ENCODE peak calls at places on chromosomes 7 and 10, in eight cellular contexts. C, B, G, I, Y, X, E and O are unnamed samples.

GRCh38 chr7:26646666-26647065 is 217.7 kb downstream of the SKAP2 start:
- DNase-seq in C (no peak), B (no peak), G (no peak), I (no peak), Y (no peak), X (no peak), E (no peak), O (no peak)

GRCh38 chr7:151089893-151090730 is 3.8 kb downstream of the AGAP3 start:
- DNase-seq in C (no peak), B (peak), G (no peak), I (no peak), Y (no peak), X (no peak), E (no peak), O (no peak)

GRCh38 chr7:151047979-151048763 is at the start of gene ASIC3:
- DNase-seq in C (no peak), B (no peak), G (no peak), I (no peak), Y (no peak), X (no peak), E (no peak), O (no peak)

GRCh38 chr7:101681170-101682007 is 52.3 kb upstream of the MYL10 start:
- DNase-seq in C (no peak), B (peak), G (no peak), I (peak), Y (no peak), X (no peak), E (peak), O (peak)

GRCh38 chr10:106504536-106504935 is 660.0 kb downstream of the SORCS1 start:
- DNase-seq in C (no peak), B (peak), G (no peak), I (no peak), Y (no peak), X (no peak), E (no peak), O (no peak)

GRCh38 chr7:23012797-23013714 is 874 bp downstream of the HYCC1 start:
- DNase-seq in C (no peak), B (peak), G (peak), I (no peak), Y (peak), X (no peak), E (no peak), O (no peak)

GRCh38 chr7:117560030-117560429 is 80.2 kb downstream of the CFTR start:
- DNase-seq in C (no peak), B (no peak), G (no peak), I (no peak), Y (no peak), X (no peak), E (no peak), O (no peak)

GRCh38 chr7:117656806-117657205 is 177.0 kb downstream of the CFTR start:
- DNase-seq in C (no peak), B (no peak), G (no peak), I (no peak), Y (no peak), X (no peak), E (no peak), O (no peak)

GRCh38 chr7:35695628-35695888 is 623 bp upstream of the HERPUD2 start:
- DNase-seq in C (no peak), B (no peak), G (peak), I (no peak), Y (no peak), X (no peak), E (no peak), O (no peak)

GRCh38 chr10:31075434-31075833 is 43.8 kb upstream of the ZNF438 start:
- DNase-seq in C (no peak), B (peak), G (no peak), I (no peak), Y (no peak), X (no peak), E (peak), O (no peak)

GRCh38 chr10:62264702-62265436 is 3.8 kb downstream of the RTKN2 start:
- DNase-seq in C (peak), B (peak), G (peak), I (no peak), Y (peak), X (no peak), E (peak), O (peak)

GRCh38 chr7:158825628-158826289 is 3.5 kb downstream of the ESYT2 start:
- DNase-seq in C (no peak), B (no peak), G (no peak), I (no peak), Y (no peak), X (no peak), E (no peak), O (no peak)

GRCh38 chr7:115338016-115338415 is 416.1 kb downstream of the MDFIC start:
- DNase-seq in C (no peak), B (no peak), G (no peak), I (no peak), Y (no peak), X (no peak), E (no peak), O (no peak)

GRCh38 chr7:72415586-72415985 is 3.4 kb upstream of the CALN1 start:
- DNase-seq in C (no peak), B (no peak), G (no peak), I (no peak), Y (no peak), X (no peak), E (no peak), O (no peak)

GRCh38 chr7:74087791-74088453 is 4.3 kb downstream of the LIMK1 start:
- DNase-seq in C (no peak), B (no peak), G (no peak), I (no peak), Y (no peak), X (no peak), E (no peak), O (no peak)

GRCh38 chr10:112221545-112221944 is 38.0 kb upstream of the GPAM start:
- DNase-seq in C (no peak), B (no peak), G (no peak), I (no peak), Y (no peak), X (no peak), E (no peak), O (no peak)

GRCh38 chr10:56068473-56069263 is 292.4 kb downstream of the ZWINT start:
- DNase-seq in C (no peak), B (no peak), G (no peak), I (no peak), Y (no peak), X (no peak), E (no peak), O (no peak)